ENCODE peak calls at places on chromosomes 12 and 14, in five cellular contexts. One of them, this sample, is unnamed.

GRCh38 chr12:3821441-3821840 is 51.8 kb downstream of the PARP11 start:
- DNase-seq in fibroblast of pulmonary artery: no peak
- DNase-seq in iris pigment epithelial cell: peak
- DNase-seq in activated CD4-positive, CD25-positive, alpha-beta regulatory T cell treated with anti-CD3 and anti-CD28 coated beads, Interleukin-2, amount 50 U/mL, for 72 hours: no peak
- DNase-seq in right lobe of liver: no peak
- DNase-seq in this sample: no peak

GRCh38 chr12:115174928-115175327 is 491.0 kb upstream of the TBX3 start:
- DNase-seq in fibroblast of pulmonary artery: peak
- DNase-seq in iris pigment epithelial cell: no peak
- DNase-seq in activated CD4-positive, CD25-positive, alpha-beta regulatory T cell treated with anti-CD3 and anti-CD28 coated beads, Interleukin-2, amount 50 U/mL, for 72 hours: no peak
- DNase-seq in right lobe of liver: no peak
- DNase-seq in this sample: no peak

GRCh38 chr12:130249376-130249775 is 87.1 kb downstream of the FZD10 start:
- DNase-seq in fibroblast of pulmonary artery: no peak
- DNase-seq in iris pigment epithelial cell: no peak
- DNase-seq in activated CD4-positive, CD25-positive, alpha-beta regulatory T cell treated with anti-CD3 and anti-CD28 coated beads, Interleukin-2, amount 50 U/mL, for 72 hours: no peak
- DNase-seq in right lobe of liver: no peak
- DNase-seq in this sample: no peak

GRCh38 chr12:102642199-102642598 is 161.8 kb upstream of the IGF1 start:
- DNase-seq in fibroblast of pulmonary artery: peak
- DNase-seq in iris pigment epithelial cell: peak
- DNase-seq in activated CD4-positive, CD25-positive, alpha-beta regulatory T cell treated with anti-CD3 and anti-CD28 coated beads, Interleukin-2, amount 50 U/mL, for 72 hours: no peak
- DNase-seq in right lobe of liver: no peak
- DNase-seq in this sample: no peak

GRCh38 chr12:109475993-109476806 is 900 bp downstream of the KCTD10 start:
- DNase-seq in fibroblast of pulmonary artery: no peak
- DNase-seq in iris pigment epithelial cell: no peak
- DNase-seq in activated CD4-positive, CD25-positive, alpha-beta regulatory T cell treated with anti-CD3 and anti-CD28 coated beads, Interleukin-2, amount 50 U/mL, for 72 hours: no peak
- DNase-seq in right lobe of liver: no peak
- DNase-seq in this sample: no peak

GRCh38 chr12:117080707-117081141 is 18.5 kb downstream of the TESC start:
- DNase-seq in fibroblast of pulmonary artery: no peak
- DNase-seq in iris pigment epithelial cell: no peak
- DNase-seq in activated CD4-positive, CD25-positive, alpha-beta regulatory T cell treated with anti-CD3 and anti-CD28 coated beads, Interleukin-2, amount 50 U/mL, for 72 hours: no peak
- DNase-seq in right lobe of liver: no peak
- DNase-seq in this sample: no peak

GRCh38 chr14:77023001-77023996 is 5.2 kb downstream of the IRF2BPL start:
- DNase-seq in fibroblast of pulmonary artery: peak
- DNase-seq in iris pigment epithelial cell: peak
- DNase-seq in activated CD4-positive, CD25-positive, alpha-beta regulatory T cell treated with anti-CD3 and anti-CD28 coated beads, Interleukin-2, amount 50 U/mL, for 72 hours: no peak
- DNase-seq in right lobe of liver: peak
- DNase-seq in this sample: no peak

GRCh38 chr12:53952871-53953734 is 1.6 kb upstream of the HOXC12 start:
- DNase-seq in fibroblast of pulmonary artery: no peak
- DNase-seq in iris pigment epithelial cell: no peak
- DNase-seq in activated CD4-positive, CD25-positive, alpha-beta regulatory T cell treated with anti-CD3 and anti-CD28 coated beads, Interleukin-2, amount 50 U/mL, for 72 hours: no peak
- DNase-seq in right lobe of liver: no peak
- DNase-seq in this sample: no peak